ENCODE peak calls at places on chromosomes 7 and 10, in four cellular contexts. O is PC-9, K is lung, C is Karpas-422. S is an unnamed sample.
A peak's percentile ranks its signal among the peaks of the same experiment; 100 is the strongest.

GRCh38 chr10:42973870-42974692 is 102.8 kb upstream of the RET start:
- DNase-seq in O (no peak), K (no peak), C (no peak), S (no peak)

GRCh38 chr7:155965010-155965409 is 152.7 kb upstream of the SHH start:
- DNase-seq in O (peak; percentile 56), K (no peak), C (no peak), S (no peak)

GRCh38 chr7:115548756-115549155 is 481.8 kb downstream of the TFEC start:
- DNase-seq in O (no peak), K (no peak), C (no peak), S (no peak)

GRCh38 chr10:103584216-103585010 is 90.9 kb downstream of the NEURL1 start:
- DNase-seq in O (no peak), K (no peak), C (no peak), S (no peak)

GRCh38 chr7:109318146-109318545 is 748.5 kb downstream of the DNAJB9 start:
- DNase-seq in O (no peak), K (no peak), C (no peak), S (no peak)

GRCh38 chr10:70815504-70816219 is at the start of gene SGPL1:
- DNase-seq in O (peak; percentile 68), K (peak; percentile 87), C (peak; percentile 95), S (peak; percentile 53)

GRCh38 chr10:132675031-132675740 is 110.8 kb downstream of the NKX6-2 start:
- DNase-seq in O (no peak), K (no peak), C (no peak), S (no peak)

GRCh38 chr10:66752714-66753113 is 173.1 kb upstream of the LRRTM3 start:
- DNase-seq in O (no peak), K (no peak), C (no peak), S (no peak)

GRCh38 chr10:36385693-36386092 is 739.7 kb upstream of the ANKRD30A start:
- DNase-seq in O (no peak), K (no peak), C (no peak), S (no peak)

GRCh38 chr7:21923663-21924062 is 22.0 kb downstream of the CDCA7L start:
- DNase-seq in O (no peak), K (no peak), C (peak; percentile 53), S (no peak)

GRCh38 chr7:55556492-55556891 is 15.8 kb downstream of the VOPP1 start:
- DNase-seq in O (no peak), K (no peak), C (no peak), S (no peak)

GRCh38 chr10:89567566-89568245 is 32.3 kb upstream of the SLC16A12 start:
- DNase-seq in O (no peak), K (no peak), C (no peak), S (no peak)

GRCh38 chr10:100315603-100316002 is 14.4 kb downstream of the PKD2L1 start:
- DNase-seq in O (no peak), K (no peak), C (no peak), S (no peak)

GRCh38 chr7:101901661-101902491 is 84.5 kb downstream of the CUX1 start:
- DNase-seq in O (no peak), K (no peak), C (no peak), S (no peak)

GRCh38 chr10:35792301-35792700 is 150.2 kb upstream of the FZD8 start:
- DNase-seq in O (no peak), K (no peak), C (no peak), S (no peak)

GRCh38 chr10:44925224-44925623 is 14.1 kb downstream of the TMEM72 start:
- DNase-seq in O (no peak), K (no peak), C (peak; percentile 77), S (no peak)

GRCh38 chr7:4006687-4007086 is 675.4 kb upstream of the FOXK1 start:
- DNase-seq in O (no peak), K (no peak), C (no peak), S (no peak)

GRCh38 chr7:157587487-157588270 is 250.9 kb downstream of the DNAJB6 start:
- DNase-seq in O (no peak), K (no peak), C (no peak), S (no peak)

GRCh38 chr10:67259319-67259929 is 333.6 kb downstream of the LRRTM3 start:
- DNase-seq in O (no peak), K (no peak), C (no peak), S (no peak)

GRCh38 chr7:8532116-8532515 is 98.7 kb downstream of the NXPH1 start:
- DNase-seq in O (peak; percentile 30), K (no peak), C (no peak), S (no peak)

GRCh38 chr10:95404460-95404858 is 113.7 kb upstream of the PDLIM1 start:
- DNase-seq in O (no peak), K (no peak), C (no peak), S (no peak)

GRCh38 chr7:22589641-22590141 is 89.7 kb upstream of the STEAP1B start:
- DNase-seq in O (no peak), K (peak; percentile 72), C (no peak), S (peak; percentile 49)

GRCh38 chr7:13725591-13725990 is 263.9 kb downstream of the ETV1 start:
- DNase-seq in O (no peak), K (no peak), C (peak; percentile 56), S (no peak)

GRCh38 chr7:129778770-129779601 is 167.5 kb downstream of the NRF1 start:
- DNase-seq in O (peak; percentile 33), K (no peak), C (no peak), S (no peak)

GRCh38 chr10:102396751-102397151 is 1.2 kb downstream of the NFKB2 start:
- DNase-seq in O (no peak), K (no peak), C (no peak), S (no peak)

GRCh38 chr7:94907420-94908203 is at the start of gene PPP1R9A:
- DNase-seq in O (no peak), K (peak; percentile 54), C (no peak), S (no peak)
- H3K27ac ChIP-seq in O (no peak within 1 kb of the TSS), K (peak within 1 kb of the TSS; percentile 90), C (no peak within 1 kb of the TSS), S (peak within 1 kb of the TSS; percentile 46)

DNA sequence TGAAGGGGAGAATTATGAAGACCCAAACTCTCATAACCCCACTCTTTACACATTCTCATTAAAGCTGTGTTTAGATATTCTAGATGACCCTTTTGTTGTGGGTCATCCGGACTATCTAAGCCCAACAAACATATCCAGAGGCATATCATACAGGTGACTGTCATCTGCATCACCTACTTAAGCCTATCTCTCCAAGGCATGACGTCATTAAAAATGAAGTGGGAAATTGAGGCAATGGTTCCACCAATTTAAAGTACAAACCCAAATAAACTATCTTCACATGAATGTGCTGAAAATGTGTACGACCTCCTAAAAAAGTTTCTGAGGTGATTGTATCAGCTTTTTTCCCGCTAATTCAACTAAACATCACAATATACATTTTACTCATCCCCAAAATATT is 4.5 kb upstream of the RALA start:
- DNase-seq in O (no peak), K (no peak), C (no peak), S (no peak)
- H3K4me1 ChIP-seq in O (peaks cover 11% of the 10 kb centered on the region), K (peaks cover 3% of the 10 kb centered on the region), C (peaks cover 22% of the 10 kb centered on the region), S (peaks cover 4% of the 10 kb centered on the region)

GRCh38 chr10:4147214-4147613 is 362.2 kb upstream of the KLF6 start:
- DNase-seq in O (no peak), K (no peak), C (no peak), S (no peak)
- H3K27ac ChIP-seq in O (no peak overlapping the region), K (no peak overlapping the region), C (no peak overlapping the region), S (no peak overlapping the region)

DNA sequence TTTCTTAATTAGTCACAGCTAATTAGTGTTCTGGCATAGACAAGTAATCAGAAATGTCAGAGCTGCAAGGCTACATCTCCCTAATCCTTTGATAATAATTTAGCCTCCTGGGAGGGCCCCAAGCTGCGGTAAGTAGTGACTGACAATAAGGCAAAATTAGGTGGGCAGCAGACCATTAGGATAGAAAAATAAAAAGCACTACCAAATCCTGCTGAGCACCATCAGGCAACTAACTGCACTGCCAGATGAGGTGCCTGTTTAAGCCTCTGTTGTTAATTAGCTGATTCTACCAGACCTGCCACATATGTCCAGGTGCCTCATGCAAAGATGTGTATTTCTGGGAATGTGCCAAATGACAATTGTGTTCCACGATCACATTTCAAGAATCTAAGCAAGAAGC is 32.5 kb upstream of the FEZF1 start:
- DNase-seq in O (no peak), K (no peak), C (no peak), S (no peak)
- H3K4me1 ChIP-seq in O (no peaks in the 10 kb centered on the region), K (no peaks in the 10 kb centered on the region), C (no peaks in the 10 kb centered on the region), S (no peaks in the 10 kb centered on the region)

DNA sequence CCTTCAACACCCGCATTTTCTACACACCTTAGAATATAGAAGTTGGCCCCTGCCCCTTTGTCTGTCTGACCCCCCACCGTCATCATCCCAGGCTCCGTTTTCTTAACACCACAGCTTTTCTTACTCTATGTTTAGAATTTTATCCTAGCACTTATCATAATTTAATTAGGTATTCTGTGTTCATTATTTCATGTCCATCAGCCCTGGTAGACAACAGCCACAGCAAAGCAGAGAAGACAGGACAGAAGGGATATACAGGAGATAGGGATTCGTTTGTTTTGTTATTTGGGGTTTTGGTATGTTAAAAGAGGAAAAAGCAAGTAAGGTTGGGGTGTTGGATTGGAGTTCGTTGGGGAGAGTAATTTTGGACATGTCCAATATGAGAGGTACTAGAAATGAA is 48.8 kb downstream of the ITGA8 start:
- DNase-seq in O (no peak), K (no peak), C (no peak), S (no peak)
- H3K27ac ChIP-seq in O (no peak overlapping the region), K (no peak overlapping the region), C (no peak overlapping the region), S (no peak overlapping the region)

GRCh38 chr10:63702107-63702506 is 180.9 kb downstream of the REEP3 start:
- DNase-seq in O (no peak), K (no peak), C (no peak), S (no peak)

GRCh38 chr10:63700209-63700934 is 179.2 kb downstream of the REEP3 start:
- DNase-seq in O (peak; percentile 92), K (no peak), C (no peak), S (peak; percentile 53)

GRCh38 chr10:63700935-63701263 is 179.7 kb downstream of the REEP3 start:
- DNase-seq in O (no peak), K (no peak), C (no peak), S (no peak)

GRCh38 chr10:63703740-63704345 is 182.6 kb downstream of the REEP3 start:
- DNase-seq in O (peak; percentile 64), K (no peak), C (no peak), S (no peak)

GRCh38 chr10:63703113-63703670 is 182.0 kb downstream of the REEP3 start:
- DNase-seq in O (peak; percentile 52), K (no peak), C (peak; percentile 72), S (no peak)
- H3K4me1 ChIP-seq in O (peaks cover 58% of the 10 kb centered on the region), K (peaks cover 5% of the 10 kb centered on the region), C (peaks cover 56% of the 10 kb centered on the region), S (peaks cover 34% of the 10 kb centered on the region)

GRCh38 chr10:91477236-91477635 is 67.1 kb downstream of the HECTD2 start:
- DNase-seq in O (no peak), K (no peak), C (no peak), S (no peak)
- H3K27ac ChIP-seq in O (no peak overlapping the region), K (no peak overlapping the region), C (no peak overlapping the region), S (no peak overlapping the region)

DNA sequence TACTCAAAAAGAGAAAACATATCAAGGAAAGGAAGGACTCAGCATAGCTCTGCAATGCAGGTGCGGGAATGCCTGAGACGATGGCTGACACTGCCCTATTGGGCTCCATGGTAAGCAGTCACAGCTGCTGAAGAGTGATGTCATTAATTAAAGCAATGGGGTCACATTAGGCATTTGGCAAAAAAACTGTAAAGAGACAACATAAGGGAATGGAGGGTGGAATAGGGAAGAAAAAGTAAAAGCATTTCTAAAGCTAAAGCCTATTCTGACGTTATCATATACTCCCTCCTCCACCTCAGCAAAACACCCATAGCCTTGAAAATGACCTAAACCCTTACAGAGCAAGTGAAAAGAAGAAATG is 38.5 kb upstream of the SPOCK2 start:
- DNase-seq in O (no peak), K (no peak), C (no peak), S (no peak)
- H3K4me1 ChIP-seq in O (no peaks in the 10 kb centered on the region), K (no peaks in the 10 kb centered on the region), C (peaks cover 12% of the 10 kb centered on the region), S (peaks cover 10% of the 10 kb centered on the region)